ENCODE peak calls at places on chromosome 5, in six cellular contexts. S is GM12878, P is H1, F is GM12891, L is K562, Z is HepG2. K is an unnamed sample.

GRCh38 chr5:25544652-25545249 is 900.0 kb upstream of the CDH10 start:
- DNase-seq in S (peak; percentile 13), P (peak; percentile 64), F (no peak), L (peak; percentile 27), Z (peak; percentile 31), K (no peak)

GRCh38 chr5:172901012-172901780 is 58.0 kb upstream of the RPL26L1 start:
- DNase-seq in S (no peak), P (no peak), F (no peak), L (peak; percentile 94), Z (peak; percentile 22), K (no peak)

GRCh38 chr5:69261034-69261433 is 26.3 kb downstream of the CDK7 start:
- DNase-seq in S (no peak), P (no peak), F (no peak), L (no peak), Z (no peak), K (no peak)

GRCh38 chr5:170497311-170498038 is 6.3 kb upstream of the KCNIP1 start:
- DNase-seq in S (no peak), P (no peak), F (no peak), L (no peak), Z (no peak), K (no peak)

GRCh38 chr5:52948418-52949076 is 40.6 kb upstream of the ITGA2 start:
- DNase-seq in S (peak; percentile 42), P (no peak), F (peak; percentile 20), L (peak; percentile 57), Z (peak; percentile 82), K (no peak)

GRCh38 chr5:80369521-80369920 is 38.3 kb upstream of the ZFYVE16 start:
- DNase-seq in S (no peak), P (no peak), F (no peak), L (no peak), Z (no peak), K (no peak)

GRCh38 chr5:149271717-149272558 is at the start of gene AFAP1L1:
- DNase-seq in S (no peak), P (peak; percentile 71), F (no peak), L (peak; percentile 10), Z (peak; percentile 6), K (no peak)

GRCh38 chr5:126508962-126509279 is 85.7 kb downstream of the GRAMD2B start:
- DNase-seq in S (no peak), P (no peak), F (no peak), L (no peak), Z (no peak), K (no peak)

GRCh38 chr5:61784337-61784736 is 452.3 kb downstream of the ZSWIM6 start:
- DNase-seq in S (no peak), P (no peak), F (no peak), L (no peak), Z (no peak), K (no peak)

GRCh38 chr5:146283344-146283761 is 55.3 kb upstream of the POU4F3 start:
- DNase-seq in S (no peak), P (no peak), F (no peak), L (no peak), Z (peak; percentile 18), K (no peak)

GRCh38 chr5:53095222-53095621 is 14.3 kb downstream of the MOCS2 start:
- DNase-seq in S (no peak), P (no peak), F (no peak), L (no peak), Z (no peak), K (no peak)

GRCh38 chr5:100520348-100520747 is 14.8 kb upstream of the FAM174A start:
- DNase-seq in S (no peak), P (peak; percentile 76), F (no peak), L (no peak), Z (no peak), K (no peak)

GRCh38 chr5:88952344-88952743 is 69.4 kb upstream of the MEF2C start:
- DNase-seq in S (no peak), P (no peak), F (no peak), L (peak; percentile 65), Z (no peak), K (no peak)

GRCh38 chr5:129904102-129904666 is at the start of gene CHSY3:
- DNase-seq in S (no peak), P (peak; percentile 82), F (peak; percentile 27), L (peak; percentile 11), Z (peak; percentile 25), K (peak; percentile 22)

GRCh38 chr5:118310412-118310811 is 677.9 kb downstream of the DTWD2 start:
- DNase-seq in S (no peak), P (no peak), F (no peak), L (no peak), Z (no peak), K (no peak)

GRCh38 chr5:142960309-142960696 is 190.1 kb downstream of the ARHGAP26 start:
- DNase-seq in S (no peak), P (no peak), F (no peak), L (no peak), Z (peak; percentile 44), K (no peak)

GRCh38 chr5:180600554-180601041 is 9.3 kb upstream of the SCGB3A1 start:
- DNase-seq in S (no peak), P (no peak), F (peak; percentile 10), L (no peak), Z (no peak), K (no peak)

GRCh38 chr5:142821733-142822487 is 51.7 kb downstream of the ARHGAP26 start:
- DNase-seq in S (no peak), P (no peak), F (no peak), L (peak; percentile 9), Z (peak; percentile 85), K (no peak)

GRCh38 chr5:137613554-137614265 is 114.6 kb upstream of the SPOCK1 start:
- DNase-seq in S (no peak), P (no peak), F (no peak), L (no peak), Z (no peak), K (no peak)

GRCh38 chr5:155943516-155944407 is 383.2 kb upstream of the SGCD start:
- DNase-seq in S (no peak), P (peak; percentile 53), F (peak; percentile 6), L (peak; percentile 10), Z (peak; percentile 31), K (no peak)

GRCh38 chr5:149371296-149371962 is 7.7 kb downstream of the IL17B start:
- DNase-seq in S (no peak), P (peak; percentile 85), F (peak; percentile 84), L (peak; percentile 82), Z (peak; percentile 61), K (peak; percentile 73)

GRCh38 chr5:141845371-141845821 is 32.8 kb downstream of the PCDH1 start:
- DNase-seq in S (no peak), P (no peak), F (no peak), L (peak; percentile 78), Z (no peak), K (no peak)

GRCh38 chr5:133145436-133146143 is 93.8 kb downstream of the HSPA4 start:
- DNase-seq in S (no peak), P (no peak), F (no peak), L (no peak), Z (no peak), K (no peak)

GRCh38 chr5:122844916-122845252 is 529 bp upstream of the SNX24 start:
- DNase-seq in S (no peak), P (no peak), F (peak; percentile 19), L (no peak), Z (no peak), K (no peak)

GRCh38 chr5:164341056-164341619 is 835.7 kb downstream of the MAT2B start:
- DNase-seq in S (no peak), P (no peak), F (no peak), L (peak; percentile 36), Z (no peak), K (no peak)

GRCh38 chr5:14440223-14440597 is 141.4 kb upstream of the OTULINL start:
- DNase-seq in S (no peak), P (no peak), F (no peak), L (no peak), Z (no peak), K (no peak)

GRCh38 chr5:14439087-14439841 is 142.3 kb upstream of the OTULINL start:
- DNase-seq in S (no peak), P (no peak), F (no peak), L (no peak), Z (no peak), K (no peak)

GRCh38 chr5:14443665-14444064 is 137.9 kb upstream of the OTULINL start:
- DNase-seq in S (no peak), P (no peak), F (no peak), L (no peak), Z (no peak), K (no peak)

GRCh38 chr5:14438195-14438606 is 143.4 kb upstream of the OTULINL start:
- DNase-seq in S (no peak), P (no peak), F (no peak), L (no peak), Z (no peak), K (no peak)

GRCh38 chr5:14440598-14441401 is 140.8 kb upstream of the OTULINL start:
- DNase-seq in S (no peak), P (no peak), F (no peak), L (no peak), Z (no peak), K (no peak)
- TF ChIP-seq POLR2A in S (no peak), P (no peak), F (no peak), L (no peak), Z (no peak), K (no peak)

DNA sequence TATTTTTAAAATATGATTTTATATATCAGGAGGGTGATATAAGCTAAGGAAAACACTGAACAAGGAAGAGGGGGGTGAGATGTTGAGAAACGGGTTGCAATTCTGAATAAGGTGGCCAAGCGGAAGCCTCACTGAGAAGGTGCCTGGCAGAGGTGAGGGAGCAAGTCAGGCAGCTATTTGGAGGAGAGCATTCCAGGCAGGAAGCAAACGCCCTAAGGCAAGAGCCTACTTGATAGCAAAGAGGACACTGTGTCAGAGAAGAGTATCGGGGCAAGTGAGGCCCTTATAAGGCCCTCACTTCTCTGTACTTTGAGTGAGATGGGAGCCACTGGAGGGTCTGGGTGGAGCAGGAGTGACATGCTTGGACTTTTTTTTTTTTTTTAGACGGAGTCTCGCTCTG is 8.0 kb upstream of the CTNNA1 start:
- DNase-seq in S (no peak), P (no peak), F (no peak), L (no peak), Z (no peak), K (no peak)
- TF ChIP-seq TAF1 in S (no peak), P (no peak), F (no peak), L (no peak), Z (no peak), K (no peak)

DNA sequence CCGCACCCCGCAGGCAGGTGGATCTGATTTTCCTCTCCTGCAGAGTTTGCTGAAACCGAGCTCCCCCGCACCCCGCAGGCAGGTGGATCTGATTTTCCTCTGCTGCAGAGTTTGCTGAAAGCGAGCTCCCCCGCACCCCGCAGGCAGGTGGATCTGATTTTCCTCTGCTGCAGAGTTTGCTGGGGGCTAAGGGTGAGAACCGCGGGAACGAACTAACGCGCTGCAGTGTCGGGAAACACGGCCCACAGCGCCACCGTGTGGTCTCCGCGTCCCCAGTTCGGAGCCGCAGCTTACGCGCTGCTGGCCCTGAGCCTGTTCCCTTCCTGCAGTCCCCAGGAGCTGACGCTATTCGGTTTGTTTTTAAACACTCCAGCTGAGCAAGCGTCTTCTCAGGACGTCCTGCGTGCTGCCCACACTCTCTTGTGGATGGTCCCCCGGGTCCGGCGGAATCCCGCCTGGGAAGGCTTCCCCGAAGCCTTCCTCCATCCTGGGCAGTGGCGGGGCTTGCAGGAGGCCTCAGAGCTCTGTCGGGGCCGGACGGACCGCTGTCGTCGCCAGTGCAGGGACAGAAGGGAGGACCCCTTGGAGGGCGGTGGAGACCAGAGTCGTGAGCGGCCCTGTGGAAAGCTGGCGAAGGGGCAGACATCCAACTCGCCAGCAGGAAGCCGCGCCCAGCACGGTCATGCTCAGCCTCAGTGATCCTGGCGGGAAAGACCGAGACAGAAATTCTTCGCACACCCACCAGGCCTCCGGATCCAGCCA is 121.2 kb upstream of the LPCAT1 start:
- DNase-seq in S (peak; percentile 16), P (peak; percentile 95), F (peak; percentile 88), L (peak; percentile 86), Z (peak; percentile 54), K (peak; percentile 90)
- TF ChIP-seq POLR2AphosphoS5 in S (no peak), P (no peak), F (no peak), L (no peak), Z (no peak), K (no peak)

GRCh38 chr5:177447611-177448243 is 1.1 kb downstream of the PRR7 start:
- DNase-seq in S (no peak), P (peak; percentile 76), F (no peak), L (no peak), Z (peak; percentile 91), K (no peak)
- TF ChIP-seq POLR2A in S (no peak), P (peak; percentile 90), F (no peak), L (peak; percentile 51), Z (peak; percentile 85), K (no peak)